ENCODE peak calls at places on chromosome X, in seven cellular contexts. C is activated gamma-delta T cell treated with anti-CD3 and anti-CD28 coated beads, Interleukin-2, amount 50 U/mL, for 16 hours; B is epithelial cell of esophagus; J is endothelial cell; L is pons; T is astrocyte of the hippocampus; Y is M059J. P is an unnamed sample.

GRCh38 chrX:27890611-27891010 is 82.8 kb downstream of the MAGEB10 start:
- DNase-seq in C (no peak), B (peak; percentile 70), J (no peak), L (no peak), T (peak; percentile 54), Y (peak; percentile 53), P (no peak)

GRCh38 chrX:1103360-1103759 is 109.1 kb downstream of the CRLF2 start:
- DNase-seq in C (no peak), B (no peak), J (no peak), L (no peak), T (no peak), Y (no peak), P (no peak)

GRCh38 chrX:144333429-144333828 is 449.6 kb downstream of the UBE2NL start:
- DNase-seq in C (no peak), B (no peak), J (no peak), L (no peak), T (no peak), Y (no peak), P (no peak)

GRCh38 chrX:30831082-30831481 is 58.0 kb downstream of the TAB3 start:
- DNase-seq in C (no peak), B (no peak), J (no peak), L (no peak), T (peak; percentile 10), Y (no peak), P (peak; percentile 17)

GRCh38 chrX:135498236-135498635 is 22.2 kb upstream of the INTS6L start:
- DNase-seq in C (no peak), B (no peak), J (no peak), L (no peak), T (no peak), Y (no peak), P (no peak)

GRCh38 chrX:15087747-15088146 is 182.1 kb downstream of the ASB9 start:
- DNase-seq in C (no peak), B (no peak), J (no peak), L (no peak), T (no peak), Y (no peak), P (no peak)

GRCh38 chrX:5681159-5681558 is 547.5 kb downstream of the NLGN4X start:
- DNase-seq in C (no peak), B (peak; percentile 13), J (no peak), L (peak; percentile 5), T (peak; percentile 28), Y (no peak), P (no peak)

GRCh38 chrX:80511969-80512760 is 91.9 kb downstream of the TENT5D start:
- DNase-seq in C (no peak), B (peak; percentile 35), J (no peak), L (no peak), T (no peak), Y (peak; percentile 1), P (no peak)

GRCh38 chrX:15745179-15745578 is 7.1 kb downstream of the CA5B start:
- DNase-seq in C (no peak), B (peak; percentile 50), J (no peak), L (no peak), T (no peak), Y (no peak), P (no peak)

GRCh38 chrX:118824173-118824782 is 654 bp downstream of the ZCCHC12 start:
- DNase-seq in C (no peak), B (no peak), J (peak; percentile 22), L (no peak), T (no peak), Y (no peak), P (no peak)

GRCh38 chrX:3990569-3990968 is 277.1 kb upstream of the PRKX start:
- DNase-seq in C (no peak), B (no peak), J (no peak), L (no peak), T (peak; percentile 3), Y (no peak), P (peak; percentile 3)

GRCh38 chrX:53547668-53548067 is 113.5 kb upstream of the HSD17B10 start:
- DNase-seq in C (no peak), B (no peak), J (no peak), L (no peak), T (no peak), Y (no peak), P (no peak)

GRCh38 chrX:143095841-143096240 is 70.1 kb downstream of the SPANXN4 start:
- DNase-seq in C (no peak), B (no peak), J (no peak), L (no peak), T (no peak), Y (no peak), P (no peak)

GRCh38 chrX:47878198-47878597 is 41.5 kb downstream of the ZNF81 start:
- DNase-seq in C (no peak), B (no peak), J (no peak), L (no peak), T (no peak), Y (no peak), P (no peak)

GRCh38 chrX:125293792-125294780 is 25.6 kb upstream of the TEX13C start:
- DNase-seq in C (no peak), B (peak; percentile 43), J (no peak), L (no peak), T (no peak), Y (no peak), P (no peak)

GRCh38 chrX:53227224-53227765 is 2.3 kb upstream of the KDM5C start:
- DNase-seq in C (no peak), B (no peak), J (no peak), L (no peak), T (no peak), Y (no peak), P (no peak)

GRCh38 chrX:77087529-77088169 is 359.5 kb upstream of the FGF16 start:
- DNase-seq in C (no peak), B (peak; percentile 27), J (no peak), L (peak; percentile 2), T (no peak), Y (peak; percentile 49), P (no peak)

GRCh38 chrX:139246295-139246694 is 284.2 kb upstream of the F9 start:
- DNase-seq in C (no peak), B (peak; percentile 16), J (no peak), L (no peak), T (no peak), Y (peak; percentile 25), P (no peak)

GRCh38 chrX:39501822-39502221 is 595.9 kb downstream of the BCOR start:
- DNase-seq in C (no peak), B (no peak), J (no peak), L (no peak), T (no peak), Y (no peak), P (no peak)

GRCh38 chrX:39948564-39948963 is 149.2 kb downstream of the BCOR start:
- DNase-seq in C (no peak), B (no peak), J (peak; percentile 19), L (no peak), T (no peak), Y (no peak), P (no peak)

GRCh38 chrX:149512225-149512885 is 7.2 kb upstream of the IDS start:
- DNase-seq in C (peak; percentile 27), B (peak; percentile 72), J (peak; percentile 56), L (peak; percentile 79), T (peak; percentile 54), Y (peak; percentile 68), P (peak; percentile 27)

GRCh38 chrX:118560380-118560932 is 64.8 kb downstream of the DOCK11 start:
- DNase-seq in C (no peak), B (no peak), J (no peak), L (no peak), T (no peak), Y (no peak), P (peak; percentile 51)

GRCh38 chrX:107565916-107566602 is 62.3 kb upstream of the PRPS1 start:
- DNase-seq in C (no peak), B (peak; percentile 66), J (peak; percentile 8), L (peak; percentile 12), T (peak; percentile 89), Y (peak; percentile 83), P (peak; percentile 54)

GRCh38 chrX:152635941-152636340 is 1.8 kb upstream of the GABRQ start:
- DNase-seq in C (no peak), B (peak; percentile 55), J (peak; percentile 41), L (peak; percentile 55), T (peak; percentile 71), Y (peak; percentile 69), P (peak; percentile 47)

GRCh38 chrX:2374086-2374485 is 126.7 kb downstream of the DHRSX start:
- DNase-seq in C (no peak), B (no peak), J (no peak), L (no peak), T (peak; percentile 67), Y (peak; percentile 31), P (no peak)

GRCh38 chrX:133987188-133987587 is 1.8 kb upstream of the GPC3 start:
- DNase-seq in C (no peak), B (no peak), J (no peak), L (no peak), T (no peak), Y (no peak), P (no peak)

GRCh38 chrX:155441097-155441496 is 17.3 kb downstream of the F8A3 start:
- DNase-seq in C (no peak), B (no peak), J (no peak), L (no peak), T (no peak), Y (no peak), P (no peak)

GRCh38 chrX:154719132-154719675 is 31.7 kb downstream of the GAB3 start:
- DNase-seq in C (no peak), B (peak; percentile 89), J (no peak), L (peak; percentile 31), T (peak; percentile 36), Y (peak; percentile 91), P (no peak)

GRCh38 chrX:23764585-23764984 is 18.4 kb upstream of the SAT1 start:
- DNase-seq in C (no peak), B (no peak), J (no peak), L (no peak), T (no peak), Y (no peak), P (no peak)

P was measured in neuronal stem cell.